ENCODE peak calls at places on chromosomes 4 and X, in seven cellular contexts. K is pancreas, A is cardiac muscle cell, V is transverse colon, D is body of pancreas, Z is upper lobe of right lung, X is hepatocyte. W is an unnamed sample.

GRCh38 chr4:76854858-76855257 is 43.1 kb downstream of the SOWAHB start:
- DNase-seq in Z (no peak), A (no peak), D (no peak), V (no peak), K (no peak), X (no peak), W (no peak)

GRCh38 chr4:92535599-92535998 is 231.8 kb downstream of the GRID2 start:
- DNase-seq in Z (no peak), V (no peak), K (no peak), X (no peak), A (no peak), D (no peak), W (no peak)

GRCh38 chrX:28880136-28880535 is 292.9 kb downstream of the IL1RAPL1 start:
- DNase-seq in K (no peak), D (no peak), A (peak; percentile 4), V (no peak), X (no peak), Z (no peak), W (no peak)

GRCh38 chr4:13386405-13387107 is 97.6 kb downstream of the RAB28 start:
- DNase-seq in V (no peak), Z (no peak), K (no peak), A (no peak), X (no peak), D (no peak), W (no peak)

GRCh38 chr4:169976951-169977350 is 49.2 kb downstream of the MFAP3L start:
- DNase-seq in Z (no peak), X (no peak), D (no peak), K (no peak), V (no peak), A (no peak), W (no peak)

GRCh38 chrX:111914398-111915092 is 38.6 kb downstream of the TRPC5OS start:
- DNase-seq in K (no peak), V (no peak), X (peak; percentile 34), A (no peak), D (no peak), Z (no peak), W (no peak)

GRCh38 chr4:144894525-144894924 is 203.5 kb downstream of the ANAPC10 start:
- DNase-seq in K (peak; percentile 10), D (peak; percentile 14), V (peak; percentile 10), Z (no peak), A (no peak), X (no peak), W (no peak)

GRCh38 chrX:82748901-82749505 is 759.1 kb upstream of the POU3F4 start:
- DNase-seq in Z (no peak), K (no peak), X (no peak), V (no peak), A (no peak), D (no peak), W (no peak)

GRCh38 chr4:166252487-166253402 is 379.7 kb downstream of the TLL1 start:
- DNase-seq in X (peak; percentile 37), Z (no peak), V (no peak), D (no peak), A (peak; percentile 38), K (no peak), W (peak; percentile 20)

GRCh38 chr4:71832049-71832448 is 48.2 kb upstream of the GC start:
- DNase-seq in V (peak; percentile 8), X (no peak), A (peak; percentile 30), K (no peak), D (no peak), Z (no peak), W (no peak)

GRCh38 chr4:578451-579443 is 2.7 kb upstream of the TMEM271 start:
- DNase-seq in K (no peak), D (no peak), X (no peak), V (no peak), Z (no peak), A (no peak), W (no peak)

GRCh38 chr4:113825272-113825671 is 63.7 kb upstream of the CAMK2D start:
- DNase-seq in X (no peak), D (no peak), Z (no peak), V (peak; percentile 10), A (no peak), K (no peak), W (no peak)

GRCh38 chr4:135267148-135267878 is 1065.7 kb upstream of the PABPC4L start:
- DNase-seq in V (no peak), A (no peak), Z (no peak), K (no peak), X (no peak), D (no peak), W (no peak)

GRCh38 chr4:103998752-103999151 is 279.0 kb upstream of the TACR3 start:
- DNase-seq in K (no peak), V (no peak), X (no peak), A (no peak), Z (no peak), D (no peak), W (peak; percentile 25)

GRCh38 chrX:39152106-39152649 is 350.9 kb downstream of the MID1IP1 start:
- DNase-seq in Z (peak; percentile 73), D (peak; percentile 61), A (peak; percentile 76), V (peak; percentile 49), X (peak; percentile 28), K (peak; percentile 52), W (peak; percentile 81)

GRCh38 chr4:118814054-118814453 is 21.9 kb downstream of the SEC24D start:
- DNase-seq in V (no peak), A (no peak), D (no peak), Z (no peak), K (no peak), X (no peak), W (no peak)

GRCh38 chr4:8882239-8882638 is 10.6 kb upstream of the HMX1 start:
- DNase-seq in A (no peak), V (no peak), K (no peak), Z (no peak), X (no peak), D (no peak), W (peak; percentile 37)

GRCh38 chr4:20960291-20960690 is 260.0 kb downstream of the PACRGL start:
- DNase-seq in D (no peak), X (no peak), Z (no peak), V (no peak), K (no peak), A (no peak), W (no peak)

GRCh38 chr4:151952711-151953254 is 192.0 kb upstream of the GATB start:
- DNase-seq in V (no peak), Z (no peak), A (no peak), K (no peak), X (no peak), D (no peak), W (no peak)

DNA sequence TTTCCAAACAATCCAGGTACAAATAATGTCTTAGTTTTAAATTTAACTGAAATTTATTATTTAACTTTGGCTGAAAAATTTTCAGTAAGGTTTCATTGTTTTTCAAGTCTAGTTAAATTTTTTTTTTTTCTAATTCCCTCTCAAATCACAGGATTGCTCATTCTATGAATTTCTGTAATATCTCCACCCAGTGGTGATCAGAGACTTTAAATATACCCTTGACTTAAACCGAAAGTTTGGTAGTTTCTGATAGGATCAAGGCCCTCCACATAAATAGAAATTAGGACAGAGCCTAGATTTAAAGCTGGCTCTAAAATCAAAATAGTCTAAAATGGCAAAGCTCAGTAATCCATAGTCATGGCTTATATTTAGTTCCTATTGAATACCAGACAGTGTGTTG is 175.4 kb downstream of the TBCK start:
- DNase-seq in V (no peak), X (no peak), D (no peak), Z (no peak), A (no peak), K (no peak), W (no peak)
- TF ChIP-seq CTCF in V (no peak), X (no peak), D (no peak), Z (no peak), A (no peak), K (no peak), W (no peak)

GRCh38 chrX:24156177-24156576 is 6.6 kb downstream of the ZFX start:
- DNase-seq in V (no peak), K (no peak), D (no peak), Z (no peak), A (no peak), X (no peak), W (no peak)

GRCh38 chrX:24153175-24153795 is 3.8 kb downstream of the ZFX start:
- DNase-seq in D (no peak), V (no peak), A (peak; percentile 35), K (no peak), X (peak; percentile 35), Z (no peak), W (peak; percentile 54)

GRCh38 chrX:24154490-24155034 is 5.0 kb downstream of the ZFX start:
- DNase-seq in K (no peak), Z (no peak), D (no peak), V (no peak), X (no peak), A (no peak), W (no peak)

GRCh38 chrX:24153796-24154189 is 4.3 kb downstream of the ZFX start:
- DNase-seq in V (no peak), Z (no peak), X (no peak), K (no peak), D (no peak), A (no peak), W (peak; percentile 22)

DNA sequence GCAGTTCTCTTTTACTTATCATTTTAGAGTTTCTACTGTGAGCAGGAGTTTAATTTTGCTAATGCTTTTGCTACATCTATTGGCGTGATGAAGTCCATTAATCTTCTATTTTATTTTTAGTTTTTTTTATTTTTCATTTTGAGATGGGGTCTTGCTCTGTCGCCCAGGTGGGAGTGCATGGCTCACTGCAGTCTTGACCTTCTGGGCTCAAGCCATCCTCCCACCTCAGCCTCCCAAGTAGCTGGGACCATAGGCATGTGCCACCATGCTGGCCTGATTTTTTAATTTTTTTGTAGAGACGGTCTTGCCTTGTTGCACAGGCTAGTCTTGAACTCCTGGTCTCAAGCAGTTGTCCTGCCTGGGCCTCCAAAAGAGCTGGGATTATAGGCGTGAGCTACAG is 9.4 kb downstream of the ZFX start:
- DNase-seq in A (no peak), K (no peak), X (no peak), V (no peak), D (no peak), Z (no peak), W (no peak)
- H3K4me1 ChIP-seq in A (peaks cover 11% of the 10 kb centered on the region), K (peaks cover 25% of the 10 kb centered on the region), X (peaks cover 24% of the 10 kb centered on the region), V (peaks cover 30% of the 10 kb centered on the region), D (peaks cover 40% of the 10 kb centered on the region), Z (peaks cover 19% of the 10 kb centered on the region), W (no peaks in the 10 kb centered on the region)

GRCh38 chr4:68344049-68344448 is 5.8 kb downstream of the YTHDC1 start:
- DNase-seq in X (no peak), Z (no peak), A (no peak), K (no peak), D (no peak), V (no peak), W (no peak)

GRCh38 chr4:68344785-68345184 is 5.1 kb downstream of the YTHDC1 start:
- DNase-seq in K (no peak), V (no peak), Z (no peak), A (no peak), D (no peak), X (no peak), W (no peak)

GRCh38 chr4:68347845-68348244 is 2.0 kb downstream of the YTHDC1 start:
- DNase-seq in K (no peak), A (no peak), X (no peak), D (no peak), V (no peak), Z (no peak), W (no peak)

GRCh38 chr4:68348577-68348976 is 1.3 kb downstream of the YTHDC1 start:
- DNase-seq in V (no peak), K (no peak), A (no peak), D (no peak), X (no peak), Z (no peak), W (no peak)

GRCh38 chr4:68346461-68346860 is 3.4 kb downstream of the YTHDC1 start:
- DNase-seq in Z (no peak), D (no peak), X (peak; percentile 23), K (no peak), A (no peak), V (no peak), W (no peak)
- H3K4me3 ChIP-seq in Z (no peak overlapping the region), D (no peak overlapping the region), X (peak overlapping the region; percentile 68), K (no peak overlapping the region), A (peak overlapping the region; percentile 99), V (no peak overlapping the region), W (no peak overlapping the region)

GRCh38 chr4:24683116-24683515 is 98.8 kb upstream of the DHX15 start:
- DNase-seq in D (no peak), X (no peak), Z (no peak), V (no peak), K (no peak), A (no peak), W (no peak)
- TF ChIP-seq CTCF in D (no peak), X (no peak), Z (no peak), V (no peak), K (no peak), A (no peak), W (no peak)